ENCODE peak calls at places on chromosomes 13 and 19, in nine cellular contexts. C, V, P, N, X, R, E, B and Y are unnamed samples.

GRCh38 chr13:77859450-77859849 is 59.2 kb downstream of the EDNRB start:
- DNase-seq in C (no peak), V (no peak), P (peak; percentile 35), N (no peak), X (peak; percentile 82), R (no peak), E (no peak), B (peak; percentile 21), Y (no peak)

GRCh38 chr19:31955061-31955460 is 390.3 kb upstream of the ZNF507 start:
- DNase-seq in C (no peak), V (peak; percentile 3), P (no peak), N (no peak), X (no peak), R (no peak), E (no peak), B (no peak), Y (no peak)

GRCh38 chr19:49486232-49486631 is 1.2 kb upstream of the RPL13A start:
- DNase-seq in C (no peak), V (no peak), P (no peak), N (no peak), X (no peak), R (no peak), E (no peak), B (no peak), Y (no peak)

GRCh38 chr19:39411006-39411831 is 1.2 kb upstream of the PLEKHG2 start:
- DNase-seq in C (peak; percentile 88), V (peak; percentile 86), P (peak; percentile 55), N (no peak), X (peak; percentile 68), R (peak; percentile 62), E (peak; percentile 52), B (peak; percentile 79), Y (peak; percentile 37)

GRCh38 chr13:34108396-34108795 is 290.4 kb downstream of the RFC3 start:
- DNase-seq in C (no peak), V (no peak), P (no peak), N (no peak), X (no peak), R (no peak), E (no peak), B (no peak), Y (no peak)

GRCh38 chr19:8473652-8474476 is 28.6 kb downstream of the PRAM1 start:
- DNase-seq in C (no peak), V (no peak), P (no peak), N (no peak), X (no peak), R (no peak), E (no peak), B (no peak), Y (no peak)

GRCh38 chr19:1106841-1107654 is 3.3 kb downstream of the GPX4 start:
- DNase-seq in C (peak; percentile 20), V (peak; percentile 48), P (no peak), N (no peak), X (peak; percentile 49), R (no peak), E (no peak), B (peak; percentile 86), Y (no peak)

GRCh38 chr13:20988033-20988908 is 73.1 kb downstream of the LATS2 start:
- DNase-seq in C (no peak), V (no peak), P (no peak), N (no peak), X (no peak), R (no peak), E (no peak), B (no peak), Y (no peak)

GRCh38 chr13:37869756-37870488 is at the start of gene TRPC4:
- DNase-seq in C (peak; percentile 12), V (peak; percentile 31), P (no peak), N (peak; percentile 22), X (peak; percentile 59), R (peak; percentile 71), E (peak; percentile 78), B (peak; percentile 30), Y (peak; percentile 13)

GRCh38 chr13:71644579-71644978 is 222.4 kb downstream of the DACH1 start:
- DNase-seq in C (no peak), V (no peak), P (no peak), N (no peak), X (no peak), R (no peak), E (no peak), B (no peak), Y (no peak)

GRCh38 chr13:45325806-45326205 is 15.2 kb downstream of the TPT1 start:
- DNase-seq in C (peak; percentile 62), V (no peak), P (peak; percentile 87), N (peak; percentile 86), X (peak; percentile 97), R (peak; percentile 65), E (no peak), B (no peak), Y (peak; percentile 42)

GRCh38 chr13:45328661-45329105 is 12.3 kb downstream of the TPT1 start:
- DNase-seq in C (no peak), V (no peak), P (no peak), N (peak; percentile 72), X (peak; percentile 89), R (no peak), E (no peak), B (no peak), Y (no peak)

GRCh38 chr13:45331123-45331619 is 9.8 kb downstream of the TPT1 start:
- DNase-seq in C (no peak), V (no peak), P (no peak), N (no peak), X (no peak), R (no peak), E (no peak), B (no peak), Y (no peak)

GRCh38 chr13:45331981-45332830 is 8.8 kb downstream of the TPT1 start:
- DNase-seq in C (peak; percentile 75), V (no peak), P (peak; percentile 77), N (peak; percentile 58), X (peak; percentile 88), R (no peak), E (no peak), B (peak; percentile 73), Y (no peak)

GRCh38 chr13:45327253-45327954 is 13.6 kb downstream of the TPT1 start:
- DNase-seq in C (no peak), V (no peak), P (no peak), N (no peak), X (no peak), R (no peak), E (no peak), B (no peak), Y (no peak)
- TF ChIP-seq CTCF in C (no peak), V (no peak), P (no peak), N (no peak), X (no peak), R (no peak), E (no peak), B (no peak), Y (no peak)

DNA sequence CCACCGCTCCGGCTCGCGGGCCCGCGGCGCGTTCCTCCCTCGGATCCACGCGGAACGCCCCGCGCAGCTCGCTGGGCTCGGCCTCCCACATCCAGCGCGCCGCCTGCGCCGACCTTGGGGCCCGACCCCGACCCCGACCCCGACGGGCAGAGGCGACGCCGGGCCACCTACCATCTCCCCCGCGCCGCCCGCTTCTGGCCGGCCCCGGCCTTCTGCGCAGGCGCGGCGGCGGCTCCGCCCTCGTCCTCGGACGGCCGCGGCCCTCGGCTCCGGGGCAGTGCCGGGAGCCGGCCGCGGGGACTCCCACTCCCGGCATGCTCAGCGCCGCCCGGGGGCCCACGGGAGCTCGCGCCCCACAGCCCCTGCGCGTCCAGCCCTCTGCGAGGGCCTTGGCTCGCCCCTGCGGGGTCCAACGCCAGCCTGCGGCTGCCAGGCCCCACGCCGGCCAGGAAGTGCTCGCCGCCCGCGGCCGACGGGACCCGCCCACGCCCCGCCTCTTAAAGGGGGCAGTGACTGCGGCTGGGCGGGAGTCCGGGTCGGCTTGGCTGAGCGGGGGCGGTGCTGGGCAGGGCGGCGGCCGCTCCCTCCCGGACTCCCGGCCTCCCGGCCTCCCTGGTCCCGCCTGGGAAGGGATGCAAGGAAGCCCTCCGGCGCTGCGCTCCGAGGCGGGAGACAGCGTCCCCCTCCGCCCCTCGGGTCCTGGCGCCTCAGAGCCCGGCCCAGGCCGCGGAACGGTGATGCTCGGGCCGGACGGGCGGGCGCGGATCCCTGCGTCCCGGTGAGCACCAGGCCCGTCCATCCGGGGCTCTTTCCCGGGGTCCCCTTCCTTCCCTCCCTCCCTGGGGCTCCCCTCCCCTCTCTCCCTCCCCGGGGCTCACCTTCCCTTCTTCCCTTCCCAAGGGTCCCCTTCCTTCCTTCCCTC is at the start of gene DCUN1D2:
- DNase-seq in C (peak; percentile 84), V (peak; percentile 95), P (peak; percentile 93), N (peak; percentile 97), X (peak; percentile 96), R (peak; percentile 98), E (peak; percentile 94), B (peak; percentile 90), Y (peak; percentile 85)
- TF ChIP-seq POLR2A in C (peak; percentile 44), V (no peak), P (peak; percentile 57), N (peak; percentile 66), X (peak; percentile 35), R (peak; percentile 88), E (no peak), B (peak; percentile 66), Y (peak; percentile 82)

DNA sequence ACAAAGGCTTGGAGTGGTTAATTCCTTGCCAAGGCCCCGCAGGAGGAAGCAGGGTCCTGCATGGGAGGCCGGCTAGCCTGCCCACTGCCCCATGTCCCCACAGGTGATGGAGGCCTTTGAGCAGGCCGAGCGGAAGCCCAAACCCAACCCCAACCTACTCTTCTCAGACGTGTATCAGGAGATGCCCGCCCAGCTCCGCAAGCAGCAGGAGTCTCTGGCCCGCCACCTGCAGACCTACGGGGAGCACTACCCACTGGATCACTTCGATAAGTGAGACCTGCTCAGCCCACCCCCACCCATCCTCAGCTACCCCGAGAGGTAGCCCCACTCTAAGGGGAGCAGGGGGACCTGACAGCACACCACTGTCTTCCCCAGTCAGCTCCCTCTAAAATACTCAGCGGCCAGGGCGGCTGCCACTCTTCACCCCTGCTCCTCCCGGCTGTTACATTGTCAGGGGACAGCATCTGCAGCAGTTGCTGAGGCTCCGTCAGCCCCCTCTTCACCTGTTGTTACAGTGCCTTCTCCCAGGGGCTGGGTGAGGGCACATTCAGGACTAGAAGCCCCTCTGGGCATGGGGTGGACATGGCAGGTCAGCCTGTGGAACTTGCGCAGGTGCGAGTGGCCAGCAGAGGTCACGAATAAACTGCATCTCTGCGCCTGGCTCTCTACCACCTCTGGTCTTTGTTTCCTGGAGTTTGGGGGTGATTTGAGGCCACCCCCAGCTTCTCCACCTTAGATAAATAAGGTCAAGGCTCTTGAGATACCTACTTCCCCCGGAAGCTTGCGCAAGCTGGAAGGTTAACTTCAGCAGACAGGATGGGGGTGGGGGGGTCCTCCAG is 2.6 kb downstream of the B3GNT8 start:
- DNase-seq in C (no peak), V (no peak), P (no peak), N (no peak), X (no peak), R (peak; percentile 46), E (no peak), B (no peak), Y (no peak)
- H3K4me1 ChIP-seq in C (peaks cover 43% of the 10 kb centered on the region), V (peaks cover 54% of the 10 kb centered on the region), P (peaks cover 15% of the 10 kb centered on the region), N (peaks cover 25% of the 10 kb centered on the region), X (peaks cover 10% of the 10 kb centered on the region), R (peaks cover 7% of the 10 kb centered on the region), E (peaks cover 2% of the 10 kb centered on the region), B (no peaks in the 10 kb centered on the region), Y (peaks cover 31% of the 10 kb centered on the region)

DNA sequence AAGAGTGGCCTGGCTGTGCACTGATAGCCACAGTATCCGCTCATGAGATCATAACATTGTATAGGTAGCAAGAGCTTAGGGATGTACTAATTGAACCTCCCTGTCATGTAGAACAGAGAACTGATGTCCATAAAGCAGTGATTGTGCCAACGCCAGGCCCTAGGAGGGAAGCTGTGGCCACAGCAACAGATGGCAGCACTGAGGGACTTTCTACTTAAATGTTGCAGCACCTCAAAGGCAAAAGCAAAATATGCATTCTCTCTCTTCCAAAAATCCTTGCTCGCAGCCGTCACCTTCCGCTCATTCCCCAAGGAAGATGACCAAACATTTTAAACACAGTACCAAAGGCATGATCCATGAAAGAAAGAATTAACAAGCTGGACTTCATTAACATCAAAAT is 32.3 kb downstream of the COL4A1 start:
- DNase-seq in C (no peak), V (no peak), P (no peak), N (no peak), X (no peak), R (no peak), E (peak; percentile 45), B (peak; percentile 7), Y (peak; percentile 32)
- TF ChIP-seq CTCF in C (no peak), V (no peak), P (no peak), N (no peak), X (peak; percentile 26), R (peak; percentile 41), E (peak; percentile 43), B (no peak), Y (no peak)